ENCODE peak calls at places on chromosomes 7 and 10, in nine cellular contexts. E is GM23338, Q is foreskin fibroblast, Y is cardiac fibroblast, B is A549, D is fibroblast of lung, U is A673, M is GM12865, C is neuronal stem cell. N is an unnamed sample.

GRCh38 chr10:114486938-114487814 is 82.9 kb upstream of the AFAP1L2 start:
- DNase-seq in E (no peak), Q (peak), Y (no peak), B (peak), D (peak), U (no peak), M (no peak), C (no peak), N (no peak)

GRCh38 chr7:151905322-151905721 is 28.4 kb upstream of the PRKAG2 start:
- DNase-seq in E (no peak), Q (no peak), Y (no peak), B (no peak), D (no peak), U (no peak), M (no peak), C (no peak), N (no peak)

GRCh38 chr7:27235387-27236052 is 7.1 kb upstream of the EVX1 start:
- DNase-seq in E (peak), Q (no peak), Y (peak), B (peak), D (no peak), U (peak), M (peak), C (no peak), N (peak)

GRCh38 chr10:71067098-71067760 is 145.1 kb upstream of the UNC5B start:
- DNase-seq in E (no peak), Q (no peak), Y (no peak), B (no peak), D (no peak), U (no peak), M (no peak), C (no peak), N (no peak)

GRCh38 chr7:47427046-47427643 is 154.8 kb downstream of the TNS3 start:
- DNase-seq in E (no peak), Q (no peak), Y (no peak), B (no peak), D (no peak), U (no peak), M (no peak), C (no peak), N (no peak)

GRCh38 chr7:158814637-158815036 is 14.7 kb downstream of the ESYT2 start:
- DNase-seq in E (no peak), Q (no peak), Y (peak), B (no peak), D (no peak), U (peak), M (no peak), C (no peak), N (no peak)

GRCh38 chr10:3805791-3806381 is 20.9 kb upstream of the KLF6 start:
- DNase-seq in E (no peak), Q (peak), Y (peak), B (peak), D (peak), U (peak), M (peak), C (no peak), N (no peak)

GRCh38 chr10:43041422-43042342 is 35.2 kb upstream of the RET start:
- DNase-seq in E (no peak), Q (no peak), Y (no peak), B (no peak), D (no peak), U (no peak), M (no peak), C (no peak), N (no peak)

GRCh38 chr7:132272763-132273371 is 303.4 kb downstream of the PLXNA4 start:
- DNase-seq in E (no peak), Q (no peak), Y (no peak), B (no peak), D (no peak), U (no peak), M (no peak), C (no peak), N (no peak)

GRCh38 chr10:69749180-69750010 is 52.3 kb upstream of the COL13A1 start:
- DNase-seq in E (no peak), Q (peak), Y (no peak), B (no peak), D (peak), U (no peak), M (no peak), C (no peak), N (no peak)

GRCh38 chr10:69580435-69580834 is 7.2 kb upstream of the NEUROG3 start:
- DNase-seq in E (no peak), Q (no peak), Y (no peak), B (no peak), D (no peak), U (no peak), M (no peak), C (no peak), N (no peak)

GRCh38 chr7:150379590-150380379 is 655 bp downstream of the ZNF775 start:
- DNase-seq in E (no peak), Q (no peak), Y (no peak), B (peak), D (peak), U (no peak), M (peak), C (no peak), N (no peak)

GRCh38 chr7:132049462-132050304 is 493.3 kb upstream of the PODXL start:
- DNase-seq in E (peak), Q (no peak), Y (peak), B (peak), D (peak), U (peak), M (peak), C (peak), N (no peak)

GRCh38 chr7:43869898-43870240 is 552 bp upstream of the MRPS24 start:
- DNase-seq in E (peak), Q (peak), Y (peak), B (peak), D (peak), U (no peak), M (no peak), C (no peak), N (no peak)

GRCh38 chr7:922334-923107 is 32.0 kb downstream of the ADAP1 start:
- DNase-seq in E (no peak), Q (no peak), Y (no peak), B (no peak), D (no peak), U (no peak), M (no peak), C (no peak), N (peak)

DNA sequence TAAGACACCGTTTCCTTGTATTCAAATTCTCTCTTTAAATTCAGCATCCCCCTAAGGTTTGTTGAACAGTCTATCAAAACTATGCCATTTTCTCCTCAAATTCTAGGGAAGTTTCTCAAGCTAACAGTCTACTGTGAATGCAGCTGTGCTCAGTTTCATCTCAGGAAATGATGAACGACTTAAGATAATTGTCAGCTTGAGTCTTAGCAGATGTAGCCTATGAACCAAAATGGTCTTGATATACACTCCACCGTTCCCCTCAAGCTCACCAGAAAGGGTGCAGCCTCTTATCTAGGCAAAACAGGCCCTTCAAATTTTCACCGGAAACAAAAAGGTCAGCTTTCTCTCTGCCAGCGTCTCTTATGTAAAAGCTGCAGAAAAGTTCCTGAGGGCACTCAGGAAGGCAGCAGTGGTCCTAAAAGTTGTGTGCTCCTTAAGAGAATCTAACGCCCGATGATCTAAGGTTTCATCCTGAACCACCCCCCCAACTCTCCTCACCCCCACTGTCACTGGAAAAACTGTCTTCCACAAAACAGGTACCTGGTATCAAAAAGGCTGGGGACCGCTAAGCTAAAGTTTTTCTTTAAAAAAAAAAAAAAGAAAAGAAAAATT is 2.1 kb downstream of the DNAJC9 start:
- DNase-seq in E (no peak), Q (no peak), Y (peak), B (no peak), D (no peak), U (peak), M (peak), C (no peak), N (no peak)
- H3K4me3 ChIP-seq in E (peak), Q (peak), Y (peak), B (peak), D (peak), U (peak), M (peak), C (peak), N (no peak)

GRCh38 chr10:6494934-6495592 is 85.0 kb downstream of the PRKCQ start:
- DNase-seq in E (no peak), Q (no peak), Y (no peak), B (no peak), D (no peak), U (no peak), M (no peak), C (no peak), N (no peak)

GRCh38 chr10:6491841-6492609 is 88.1 kb downstream of the PRKCQ start:
- DNase-seq in E (no peak), Q (no peak), Y (no peak), B (no peak), D (no peak), U (no peak), M (no peak), C (no peak), N (no peak)

GRCh38 chr10:6493521-6494451 is 86.3 kb downstream of the PRKCQ start:
- DNase-seq in E (no peak), Q (peak), Y (peak), B (no peak), D (peak), U (no peak), M (no peak), C (no peak), N (no peak)

GRCh38 chr10:6494452-6494839 is 85.6 kb downstream of the PRKCQ start:
- DNase-seq in E (no peak), Q (no peak), Y (no peak), B (no peak), D (no peak), U (no peak), M (no peak), C (no peak), N (no peak)

GRCh38 chr10:6492896-6493295 is 87.2 kb downstream of the PRKCQ start:
- DNase-seq in E (no peak), Q (no peak), Y (no peak), B (no peak), D (no peak), U (no peak), M (no peak), C (no peak), N (no peak)
- H3K4me3 ChIP-seq in E (no peak), Q (no peak), Y (no peak), B (no peak), D (no peak), U (no peak), M (no peak), C (no peak), N (no peak)

DNA sequence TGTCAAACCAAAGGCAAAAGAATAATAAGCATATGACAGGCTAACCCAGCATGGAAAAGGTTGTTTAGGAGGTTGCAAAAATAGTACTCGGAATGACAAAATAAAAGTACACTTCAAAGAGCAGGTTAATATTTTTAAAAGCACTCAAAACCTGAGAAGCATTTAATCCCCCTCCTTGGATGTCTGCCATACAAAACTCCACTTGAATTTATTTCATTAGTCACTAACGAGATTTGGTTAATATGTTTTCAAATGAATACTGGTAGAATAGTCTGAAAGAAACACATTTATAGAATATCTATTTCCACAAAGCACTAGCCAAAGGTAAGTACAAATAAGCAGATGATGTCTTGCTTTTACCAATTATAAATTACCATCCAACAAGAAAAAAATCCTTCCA is 76.3 kb downstream of the IMMP2L start:
- DNase-seq in E (no peak), Q (no peak), Y (no peak), B (no peak), D (no peak), U (no peak), M (no peak), C (no peak), N (no peak)
- H3K4me3 ChIP-seq in E (no peak), Q (no peak), Y (no peak), B (no peak), D (no peak), U (no peak), M (no peak), C (no peak), N (no peak)

GRCh38 chr10:50992356-50992866 is 81.9 kb upstream of the PRKG1 start:
- DNase-seq in E (peak), Q (no peak), Y (peak), B (no peak), D (peak), U (no peak), M (no peak), C (no peak), N (no peak)
- H3K4me3 ChIP-seq in E (peak), Q (peak), Y (peak), B (no peak), D (peak), U (no peak), M (no peak), C (peak), N (peak)

DNA sequence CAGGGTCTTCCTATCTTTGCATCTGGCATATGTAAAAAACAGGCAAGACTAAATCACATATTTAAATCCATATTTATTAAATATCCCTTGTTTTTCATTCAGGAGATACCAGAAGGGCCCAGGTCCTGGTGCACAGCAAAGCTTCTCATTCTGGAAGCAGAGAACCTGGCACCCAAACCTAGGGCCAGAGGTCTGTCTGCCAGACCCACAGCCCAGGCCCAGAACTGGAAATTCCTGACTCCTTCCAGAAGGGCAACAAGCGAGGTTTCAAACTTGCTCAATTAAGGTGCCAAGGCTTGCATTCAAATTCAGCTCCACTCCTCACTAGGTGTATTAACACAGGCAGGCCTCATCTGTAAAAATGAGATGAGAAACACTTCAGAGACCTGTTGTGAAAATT is 4.2 kb upstream of the MYO1G start:
- DNase-seq in E (no peak), Q (no peak), Y (no peak), B (no peak), D (no peak), U (no peak), M (no peak), C (no peak), N (no peak)
- H3K4me3 ChIP-seq in E (no peak), Q (no peak), Y (no peak), B (no peak), D (no peak), U (no peak), M (peak), C (no peak), N (no peak)

GRCh38 chr7:50281680-50282445 is 22.7 kb upstream of the IKZF1 start:
- DNase-seq in E (no peak), Q (no peak), Y (no peak), B (no peak), D (no peak), U (no peak), M (peak), C (no peak), N (no peak)
- H3K4me3 ChIP-seq in E (no peak), Q (no peak), Y (no peak), B (no peak), D (no peak), U (no peak), M (peak), C (no peak), N (no peak)

N was measured in heart left ventricle.